ENCODE peak calls at places on chromosomes 13 and 19, in eight cellular contexts. P is fibroblast of the aortic adventitia, M is nephron progenitor cell, L is tibial artery, X is MCF 10A, T is breast epithelium, Y is mammary epithelial cell, W is body of pancreas. F is an unnamed sample.

GRCh38 chr19:44072543-44073401 is 813 bp downstream of the ZNF284 start:
- DNase-seq in M (no peak), P (peak), L (no peak), Y (peak), W (no peak), T (no peak), X (peak), F (no peak)

GRCh38 chr19:18809149-18809978 is 18.3 kb upstream of the COMP start:
- DNase-seq in M (no peak), T (peak), W (peak), Y (peak), X (peak), L (peak), P (peak), F (no peak)

GRCh38 chr13:22801402-22802003 is 379.3 kb upstream of the SGCG start:
- DNase-seq in Y (no peak), W (no peak), T (no peak), L (no peak), X (no peak), M (no peak), P (peak), F (no peak)

GRCh38 chr13:105410602-105411001 is 1124.9 kb downstream of the EFNB2 start:
- DNase-seq in X (peak), W (peak), Y (peak), L (peak), T (peak), P (peak), M (peak), F (no peak)

GRCh38 chr13:107835339-107836018 is 379.9 kb downstream of the LIG4 start:
- DNase-seq in P (peak), L (no peak), Y (peak), M (no peak), X (peak), T (no peak), W (no peak), F (no peak)

GRCh38 chr13:67776171-67776570 is 546.0 kb upstream of the PCDH9 start:
- DNase-seq in Y (no peak), P (no peak), W (no peak), X (no peak), L (no peak), T (no peak), M (no peak), F (no peak)

GRCh38 chr13:106277483-106278154 is 257.8 kb downstream of the EFNB2 start:
- DNase-seq in T (no peak), M (no peak), L (no peak), P (no peak), Y (no peak), W (no peak), X (no peak), F (no peak)

GRCh38 chr19:38090561-38090960 is 133.5 kb downstream of the DPF1 start:
- DNase-seq in P (no peak), L (no peak), T (no peak), M (no peak), Y (no peak), W (no peak), X (no peak), F (no peak)

GRCh38 chr19:307793-308420 is 16.7 kb upstream of the PLPP2 start:
- DNase-seq in W (no peak), Y (no peak), L (no peak), X (no peak), P (no peak), T (no peak), M (no peak), F (no peak)

GRCh38 chr13:95480131-95480545 is 72.4 kb upstream of the CLDN10 start:
- DNase-seq in W (no peak), X (peak), Y (no peak), L (peak), P (peak), M (no peak), T (no peak), F (peak)

GRCh38 chr13:95484052-95484451 is 68.5 kb upstream of the CLDN10 start:
- DNase-seq in T (no peak), P (no peak), W (no peak), Y (no peak), X (no peak), L (no peak), M (no peak), F (no peak)

GRCh38 chr13:95485518-95486144 is 66.9 kb upstream of the CLDN10 start:
- DNase-seq in T (no peak), Y (peak), X (peak), W (no peak), L (no peak), M (no peak), P (peak), F (no peak)

GRCh38 chr13:95481051-95481775 is 71.3 kb upstream of the CLDN10 start:
- DNase-seq in X (peak), W (no peak), Y (peak), M (no peak), T (no peak), P (peak), L (no peak), F (no peak)

GRCh38 chr13:95485045-95485517 is 67.4 kb upstream of the CLDN10 start:
- DNase-seq in P (no peak), T (no peak), X (peak), Y (peak), L (no peak), M (no peak), W (no peak), F (no peak)
- TF ChIP-seq CTCF in P (no peak), T (no peak), X (no peak), Y (no peak), L (no peak), M (no peak), W (no peak), F (no peak)

GRCh38 chr19:17237747-17238706 is 7.7 kb downstream of the NR2F6 start:
- DNase-seq in T (no peak), W (no peak), X (no peak), L (no peak), M (no peak), P (no peak), Y (no peak), F (no peak)

GRCh38 chr19:17236831-17237543 is 8.7 kb downstream of the NR2F6 start:
- DNase-seq in T (no peak), M (no peak), X (no peak), Y (no peak), P (no peak), L (no peak), W (no peak), F (no peak)

GRCh38 chr19:17234911-17235617 is 9.0 kb downstream of the OCEL1 start:
- DNase-seq in M (peak), Y (peak), P (peak), L (no peak), T (peak), W (peak), X (peak), F (no peak)

GRCh38 chr19:17236414-17236716 is 9.4 kb downstream of the NR2F6 start:
- DNase-seq in W (no peak), P (no peak), X (peak), L (no peak), M (no peak), T (no peak), Y (no peak), F (no peak)

DNA sequence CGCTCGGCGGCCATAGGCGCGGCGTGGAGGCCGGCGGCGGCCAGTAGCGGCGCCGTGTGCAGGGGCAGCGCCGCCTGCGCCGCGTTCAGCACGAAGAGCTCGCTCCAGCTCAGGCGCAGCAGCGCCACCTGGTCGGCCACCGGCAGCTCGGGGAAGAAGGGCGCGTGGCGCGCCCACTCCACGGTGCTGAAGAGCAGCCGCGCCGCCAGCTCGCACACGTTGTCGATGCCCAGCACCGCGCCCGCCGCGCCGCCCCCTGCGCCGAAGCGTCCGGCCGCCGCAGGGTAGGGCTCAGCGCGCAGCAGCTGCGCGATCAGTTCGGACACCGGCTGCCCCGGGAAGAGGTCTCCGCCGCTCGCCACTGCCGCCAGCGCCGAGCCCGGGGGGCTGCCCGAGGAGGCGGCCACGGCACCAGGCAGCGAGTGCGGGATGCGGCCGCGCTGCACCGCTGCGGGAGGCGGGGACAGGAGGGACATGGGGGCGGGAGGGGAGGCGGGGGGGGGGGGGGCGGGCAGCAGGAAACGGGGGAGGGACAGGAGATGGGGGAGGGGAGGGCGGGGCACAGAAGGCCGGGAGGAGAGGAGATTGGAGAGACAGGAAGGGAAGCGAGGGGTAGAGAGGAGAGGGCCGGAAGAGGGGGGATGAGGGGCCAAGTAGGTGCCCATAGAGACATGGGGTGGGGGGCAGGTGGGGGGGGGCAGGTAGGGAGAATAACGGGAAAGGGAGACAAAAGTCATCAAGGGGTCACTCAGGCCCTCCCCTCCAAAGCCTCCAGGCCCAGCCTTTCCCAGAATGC is 9.8 kb downstream of the OCEL1 start:
- DNase-seq in M (peak), X (peak), T (peak), W (peak), Y (peak), P (peak), L (peak), F (peak)
- TF ChIP-seq CTCF in M (no peak), X (peak), T (no peak), W (peak), Y (peak), P (peak), L (peak), F (peak)

GRCh38 chr19:13082192-13083007 is 20.3 kb downstream of the LYL1 start:
- DNase-seq in W (no peak), Y (no peak), M (peak), X (no peak), P (peak), T (no peak), L (peak), F (no peak)
- TF ChIP-seq CTCF in W (no peak), Y (no peak), M (peak), X (no peak), P (peak), T (no peak), L (peak), F (no peak)

GRCh38 chr19:2719910-2720776 is 1.0 kb downstream of the DIRAS1 start:
- DNase-seq in M (peak), W (no peak), T (no peak), L (no peak), X (peak), P (peak), Y (no peak), F (no peak)
- TF ChIP-seq CTCF in M (no peak), W (no peak), T (no peak), L (no peak), X (no peak), P (peak), Y (no peak), F (no peak)

GRCh38 chr19:39416626-39417120 is 4.2 kb downstream of the PLEKHG2 start:
- DNase-seq in T (no peak), Y (no peak), X (no peak), W (no peak), L (peak), M (no peak), P (no peak), F (no peak)

GRCh38 chr19:39416152-39416551 is 3.7 kb downstream of the PLEKHG2 start:
- DNase-seq in L (no peak), X (no peak), P (no peak), Y (no peak), T (no peak), M (no peak), W (no peak), F (no peak)

GRCh38 chr19:39413903-39414608 is 1.6 kb downstream of the PLEKHG2 start:
- DNase-seq in W (no peak), X (no peak), M (peak), T (no peak), Y (no peak), L (peak), P (no peak), F (no peak)

GRCh38 chr19:39413269-39413902 is 917 bp downstream of the PLEKHG2 start:
- DNase-seq in L (peak), T (peak), Y (no peak), P (peak), W (no peak), X (no peak), M (peak), F (no peak)

GRCh38 chr19:39415111-39416046 is 2.9 kb downstream of the PLEKHG2 start:
- DNase-seq in Y (no peak), L (no peak), W (no peak), M (no peak), X (no peak), P (no peak), T (no peak), F (no peak)
- TF ChIP-seq CTCF in Y (no peak), L (no peak), W (no peak), M (no peak), X (no peak), P (no peak), T (no peak), F (no peak)

GRCh38 chr13:28718538-28719226 is at the start of gene SLC46A3:
- DNase-seq in W (peak), Y (peak), P (peak), L (peak), M (peak), T (peak), X (peak), F (peak)
- TF ChIP-seq CTCF in W (peak), Y (peak), P (peak), L (peak), M (no peak), T (no peak), X (no peak), F (no peak)